ENCODE peak calls at places on chromosomes 1 and 21, in ten cellular contexts. One of them, this sample, is unnamed.

GRCh38 chr1:20198918-20199317 is 12.6 kb upstream of the PLA2G2C start:
- DNase-seq in IMR-90: no peak
- DNase-seq in body of pancreas: no peak
- DNase-seq in K562: peak
- DNase-seq in transverse colon: no peak
- DNase-seq in suprapubic skin: no peak
- DNase-seq in tibial nerve: no peak
- DNase-seq in H1: no peak
- DNase-seq in heart left ventricle: no peak
- DNase-seq in Peyer's patch: no peak
- DNase-seq in this sample: no peak

GRCh38 chr1:21623411-21623961 is 45.7 kb downstream of the RAP1GAP start:
- DNase-seq in suprapubic skin: no peak
- DNase-seq in IMR-90: no peak
- DNase-seq in transverse colon: peak
- DNase-seq in Peyer's patch: peak
- DNase-seq in tibial nerve: no peak
- DNase-seq in K562: no peak
- DNase-seq in H1: no peak
- DNase-seq in heart left ventricle: no peak
- DNase-seq in body of pancreas: peak
- DNase-seq in this sample: no peak

GRCh38 chr1:145922266-145922665 is 3.7 kb upstream of the PEX11B start:
- DNase-seq in H1: no peak
- DNase-seq in IMR-90: peak
- DNase-seq in tibial nerve: no peak
- DNase-seq in heart left ventricle: no peak
- DNase-seq in transverse colon: no peak
- DNase-seq in Peyer's patch: no peak
- DNase-seq in K562: no peak
- DNase-seq in body of pancreas: no peak
- DNase-seq in suprapubic skin: no peak
- DNase-seq in this sample: no peak

GRCh38 chr1:159707473-159707872 is 6.9 kb downstream of the CRP start:
- DNase-seq in IMR-90: no peak
- DNase-seq in Peyer's patch: no peak
- DNase-seq in body of pancreas: no peak
- DNase-seq in heart left ventricle: no peak
- DNase-seq in suprapubic skin: no peak
- DNase-seq in H1: no peak
- DNase-seq in tibial nerve: no peak
- DNase-seq in K562: no peak
- DNase-seq in transverse colon: no peak
- DNase-seq in this sample: no peak

GRCh38 chr1:183239220-183239742 is 53.2 kb downstream of the LAMC2 start:
- DNase-seq in tibial nerve: no peak
- DNase-seq in transverse colon: no peak
- DNase-seq in suprapubic skin: no peak
- DNase-seq in K562: no peak
- DNase-seq in IMR-90: no peak
- DNase-seq in H1: no peak
- DNase-seq in Peyer's patch: no peak
- DNase-seq in heart left ventricle: no peak
- DNase-seq in body of pancreas: no peak
- DNase-seq in this sample: no peak

GRCh38 chr1:94807742-94808491 is 12.2 kb upstream of the SLC44A3 start:
- DNase-seq in body of pancreas: no peak
- DNase-seq in K562: peak
- DNase-seq in IMR-90: peak
- DNase-seq in heart left ventricle: no peak
- DNase-seq in H1: no peak
- DNase-seq in tibial nerve: no peak
- DNase-seq in Peyer's patch: peak
- DNase-seq in transverse colon: peak
- DNase-seq in suprapubic skin: no peak
- DNase-seq in this sample: no peak

GRCh38 chr1:231134624-231135023 is 27.2 kb upstream of the TRIM67 start:
- DNase-seq in K562: no peak
- DNase-seq in IMR-90: no peak
- DNase-seq in suprapubic skin: no peak
- DNase-seq in tibial nerve: no peak
- DNase-seq in body of pancreas: no peak
- DNase-seq in Peyer's patch: no peak
- DNase-seq in transverse colon: no peak
- DNase-seq in H1: no peak
- DNase-seq in heart left ventricle: no peak
- DNase-seq in this sample: no peak

GRCh38 chr1:200976634-200977033 is 46.9 kb downstream of the KIF21B start:
- DNase-seq in suprapubic skin: no peak
- DNase-seq in H1: no peak
- DNase-seq in Peyer's patch: no peak
- DNase-seq in IMR-90: no peak
- DNase-seq in heart left ventricle: no peak
- DNase-seq in tibial nerve: no peak
- DNase-seq in transverse colon: no peak
- DNase-seq in K562: no peak
- DNase-seq in body of pancreas: no peak
- DNase-seq in this sample: no peak

GRCh38 chr1:27366411-27367159 is at the start of gene MAP3K6:
- DNase-seq in heart left ventricle: peak
- DNase-seq in body of pancreas: peak
- DNase-seq in Peyer's patch: peak
- DNase-seq in IMR-90: peak
- DNase-seq in K562: peak
- DNase-seq in suprapubic skin: peak
- DNase-seq in H1: peak
- DNase-seq in tibial nerve: peak
- DNase-seq in transverse colon: peak
- DNase-seq in this sample: peak

GRCh38 chr1:196527941-196528340 is 80.3 kb downstream of the KCNT2 start:
- DNase-seq in IMR-90: no peak
- DNase-seq in transverse colon: no peak
- DNase-seq in H1: no peak
- DNase-seq in body of pancreas: no peak
- DNase-seq in Peyer's patch: no peak
- DNase-seq in suprapubic skin: no peak
- DNase-seq in tibial nerve: no peak
- DNase-seq in heart left ventricle: no peak
- DNase-seq in K562: no peak
- DNase-seq in this sample: no peak

GRCh38 chr1:228370941-228371740 is 35.5 kb downstream of the TRIM11 start:
- DNase-seq in body of pancreas: no peak
- DNase-seq in transverse colon: no peak
- DNase-seq in Peyer's patch: no peak
- DNase-seq in IMR-90: no peak
- DNase-seq in heart left ventricle: peak
- DNase-seq in tibial nerve: no peak
- DNase-seq in K562: no peak
- DNase-seq in suprapubic skin: peak
- DNase-seq in H1: no peak
- DNase-seq in this sample: no peak

GRCh38 chr1:110465814-110466380 is 14.9 kb downstream of the PROK1 start:
- DNase-seq in transverse colon: no peak
- DNase-seq in body of pancreas: no peak
- DNase-seq in heart left ventricle: no peak
- DNase-seq in Peyer's patch: no peak
- DNase-seq in suprapubic skin: no peak
- DNase-seq in tibial nerve: no peak
- DNase-seq in K562: no peak
- DNase-seq in IMR-90: no peak
- DNase-seq in H1: no peak
- DNase-seq in this sample: no peak

GRCh38 chr1:118863688-118864087 is 124.5 kb downstream of the TBX15 start:
- DNase-seq in IMR-90: no peak
- DNase-seq in K562: no peak
- DNase-seq in H1: no peak
- DNase-seq in body of pancreas: no peak
- DNase-seq in transverse colon: no peak
- DNase-seq in Peyer's patch: no peak
- DNase-seq in tibial nerve: no peak
- DNase-seq in suprapubic skin: no peak
- DNase-seq in heart left ventricle: no peak
- DNase-seq in this sample: no peak

DNA sequence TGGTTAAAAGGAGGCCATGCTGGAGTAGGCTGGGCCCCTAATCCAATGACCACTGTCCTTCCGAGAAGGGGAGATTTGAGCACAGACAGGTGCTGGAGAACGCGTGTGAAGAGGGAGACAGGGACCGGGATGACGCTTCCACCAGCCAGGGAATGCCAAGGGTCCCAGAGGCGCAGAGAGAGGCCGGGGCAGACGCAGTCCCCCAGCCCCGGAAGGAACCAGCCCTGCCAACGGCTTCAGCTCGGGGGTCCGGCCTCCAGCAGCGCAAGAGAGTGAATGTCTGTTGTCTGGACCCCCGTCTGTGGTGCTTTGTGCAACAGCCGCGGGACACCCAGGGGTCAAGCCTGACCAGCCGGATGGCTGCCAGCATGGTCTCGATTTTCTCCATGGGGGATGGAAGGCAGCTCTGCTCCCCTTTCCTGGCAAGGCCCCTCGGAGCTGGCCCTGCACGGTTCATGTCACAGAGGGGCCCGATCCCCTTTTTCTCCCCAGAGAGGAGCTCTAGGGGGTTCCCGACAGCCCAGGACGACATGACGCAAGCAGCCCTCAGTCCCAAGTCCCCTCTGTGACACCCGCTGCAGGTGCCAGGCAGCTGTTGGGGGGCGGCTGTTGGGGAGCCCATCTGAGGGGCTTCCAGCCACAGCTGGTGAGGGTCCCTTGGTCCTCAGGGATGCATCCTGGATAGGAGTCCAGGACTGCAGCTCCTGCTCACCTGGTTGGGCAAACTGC is 73.5 kb downstream of the SIK1 start:
- DNase-seq in transverse colon: no peak
- DNase-seq in IMR-90: no peak
- DNase-seq in H1: no peak
- DNase-seq in suprapubic skin: no peak
- DNase-seq in tibial nerve: no peak
- DNase-seq in body of pancreas: no peak
- DNase-seq in K562: no peak
- DNase-seq in heart left ventricle: no peak
- DNase-seq in Peyer's patch: no peak
- DNase-seq in this sample: no peak
- H3K27ac ChIP-seq in transverse colon: peak
- H3K27ac ChIP-seq in IMR-90: no peak
- H3K27ac ChIP-seq in H1: no peak
- H3K27ac ChIP-seq in suprapubic skin: no peak
- H3K27ac ChIP-seq in tibial nerve: no peak
- H3K27ac ChIP-seq in body of pancreas: no peak
- H3K27ac ChIP-seq in K562: no peak
- H3K27ac ChIP-seq in heart left ventricle: no peak
- H3K27ac ChIP-seq in Peyer's patch: peak
- H3K27ac ChIP-seq in this sample: no peak

GRCh38 chr1:226064168-226064815 is 1.8 kb downstream of the H3-3A start:
- DNase-seq in IMR-90: no peak
- DNase-seq in tibial nerve: no peak
- DNase-seq in H1: no peak
- DNase-seq in heart left ventricle: no peak
- DNase-seq in body of pancreas: peak
- DNase-seq in transverse colon: no peak
- DNase-seq in suprapubic skin: no peak
- DNase-seq in Peyer's patch: peak
- DNase-seq in K562: no peak
- DNase-seq in this sample: no peak
- TF ChIP-seq POLR2A in IMR-90: no peak
- TF ChIP-seq POLR2A in tibial nerve: no peak
- TF ChIP-seq POLR2A in H1: no peak
- TF ChIP-seq POLR2A in heart left ventricle: no peak
- TF ChIP-seq POLR2A in body of pancreas: peak
- TF ChIP-seq POLR2A in transverse colon: peak
- TF ChIP-seq POLR2A in suprapubic skin: no peak
- TF ChIP-seq POLR2A in Peyer's patch: peak
- TF ChIP-seq POLR2A in K562: peak
- TF ChIP-seq POLR2A in this sample: no peak

DNA sequence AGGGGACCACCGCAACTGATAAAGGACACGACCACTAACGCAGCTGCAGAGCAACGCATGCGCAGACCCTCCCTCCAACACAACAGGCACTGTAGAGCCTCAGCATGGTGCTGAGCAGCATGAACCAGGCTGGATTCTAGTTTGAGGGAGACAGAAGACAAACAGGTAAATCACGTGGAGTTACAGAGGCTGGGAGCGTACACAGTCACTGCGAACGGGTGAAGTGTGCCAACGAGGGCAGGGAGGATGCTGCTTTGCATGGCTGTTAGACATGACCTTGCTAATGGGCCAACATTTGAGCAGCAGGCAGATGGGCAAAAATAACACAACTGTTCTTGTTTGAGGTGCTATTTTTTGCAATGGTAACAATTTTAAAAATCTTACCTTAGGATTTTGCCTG is 55.2 kb upstream of the NADK start:
- DNase-seq in heart left ventricle: no peak
- DNase-seq in tibial nerve: no peak
- DNase-seq in suprapubic skin: no peak
- DNase-seq in K562: no peak
- DNase-seq in body of pancreas: no peak
- DNase-seq in Peyer's patch: peak
- DNase-seq in IMR-90: no peak
- DNase-seq in transverse colon: no peak
- DNase-seq in H1: no peak
- DNase-seq in this sample: peak
- H3K27ac ChIP-seq in heart left ventricle: no peak
- H3K27ac ChIP-seq in tibial nerve: no peak
- H3K27ac ChIP-seq in suprapubic skin: peak
- H3K27ac ChIP-seq in K562: no peak
- H3K27ac ChIP-seq in body of pancreas: peak
- H3K27ac ChIP-seq in Peyer's patch: no peak
- H3K27ac ChIP-seq in IMR-90: no peak
- H3K27ac ChIP-seq in transverse colon: no peak
- H3K27ac ChIP-seq in H1: no peak
- H3K27ac ChIP-seq in this sample: no peak

GRCh38 chr1:62687421-62687902 is 724 bp downstream of the DOCK7 start:
- DNase-seq in body of pancreas: no peak
- DNase-seq in heart left ventricle: no peak
- DNase-seq in H1: peak
- DNase-seq in Peyer's patch: peak
- DNase-seq in K562: peak
- DNase-seq in IMR-90: peak
- DNase-seq in tibial nerve: peak
- DNase-seq in suprapubic skin: peak
- DNase-seq in transverse colon: no peak
- DNase-seq in this sample: peak

GRCh38 chr1:62691062-62691844 is 3.1 kb upstream of the DOCK7 start:
- DNase-seq in body of pancreas: no peak
- DNase-seq in IMR-90: no peak
- DNase-seq in suprapubic skin: no peak
- DNase-seq in heart left ventricle: no peak
- DNase-seq in Peyer's patch: no peak
- DNase-seq in K562: no peak
- DNase-seq in transverse colon: no peak
- DNase-seq in tibial nerve: no peak
- DNase-seq in H1: no peak
- DNase-seq in this sample: no peak

GRCh38 chr1:62687903-62688686 is at the start of gene DOCK7:
- DNase-seq in transverse colon: peak
- DNase-seq in K562: peak
- DNase-seq in tibial nerve: peak
- DNase-seq in suprapubic skin: peak
- DNase-seq in body of pancreas: peak
- DNase-seq in Peyer's patch: peak
- DNase-seq in heart left ventricle: peak
- DNase-seq in H1: peak
- DNase-seq in IMR-90: peak
- DNase-seq in this sample: peak

GRCh38 chr1:62688687-62689085 is 500 bp upstream of the DOCK7 start:
- DNase-seq in body of pancreas: no peak
- DNase-seq in K562: no peak
- DNase-seq in transverse colon: no peak
- DNase-seq in suprapubic skin: no peak
- DNase-seq in Peyer's patch: no peak
- DNase-seq in heart left ventricle: no peak
- DNase-seq in tibial nerve: no peak
- DNase-seq in IMR-90: peak
- DNase-seq in H1: no peak
- DNase-seq in this sample: no peak

GRCh38 chr1:62689524-62689923 is 1.3 kb upstream of the DOCK7 start:
- DNase-seq in suprapubic skin: no peak
- DNase-seq in H1: no peak
- DNase-seq in heart left ventricle: no peak
- DNase-seq in body of pancreas: no peak
- DNase-seq in transverse colon: no peak
- DNase-seq in IMR-90: peak
- DNase-seq in tibial nerve: no peak
- DNase-seq in Peyer's patch: no peak
- DNase-seq in K562: no peak
- DNase-seq in this sample: no peak
- TF ChIP-seq POLR2A in suprapubic skin: no peak
- TF ChIP-seq POLR2A in H1: no peak
- TF ChIP-seq POLR2A in heart left ventricle: no peak
- TF ChIP-seq POLR2A in body of pancreas: no peak
- TF ChIP-seq POLR2A in transverse colon: no peak
- TF ChIP-seq POLR2A in IMR-90: no peak
- TF ChIP-seq POLR2A in tibial nerve: no peak
- TF ChIP-seq POLR2A in Peyer's patch: no peak
- TF ChIP-seq POLR2A in K562: no peak
- TF ChIP-seq POLR2A in this sample: no peak

This sample was measured in testis.